ENCODE peak calls at places on chromosomes 2 and 18, in six cellular contexts. A is K562, F is GM12878, S is H1, K is HCT116, Z is HepG2. P is an unnamed sample.

GRCh38 chr2:69692424-69692823 is 48.9 kb upstream of the AAK1 start:
- DNase-seq in S (no peak), K (no peak), Z (no peak), F (no peak), A (no peak), P (no peak)

GRCh38 chr2:126664234-126664633 is 8.3 kb downstream of the GYPC start:
- DNase-seq in Z (no peak), A (no peak), S (no peak), F (peak), K (no peak), P (no peak)

GRCh38 chr2:198220727-198221337 is 416.4 kb downstream of the PLCL1 start:
- DNase-seq in S (no peak), K (no peak), A (no peak), Z (no peak), F (no peak), P (no peak)

GRCh38 chr2:96092896-96093295 is 23.5 kb downstream of the ADRA2B start:
- DNase-seq in S (no peak), F (no peak), A (no peak), Z (no peak), K (no peak), P (no peak)

GRCh38 chr2:61463769-61464475 is 7.0 kb downstream of the USP34 start:
- DNase-seq in A (no peak), F (no peak), S (no peak), K (no peak), Z (no peak), P (no peak)

GRCh38 chr18:79792988-79793355 is 4.8 kb upstream of the KCNG2 start:
- DNase-seq in Z (no peak), S (no peak), F (no peak), K (no peak), A (no peak), P (no peak)

GRCh38 chr2:28216320-28216719 is 176.3 kb upstream of the FOSL2 start:
- DNase-seq in K (no peak), A (no peak), Z (no peak), S (no peak), F (no peak), P (no peak)

GRCh38 chr2:239930378-239930777 is 94.8 kb downstream of the NDUFA10 start:
- DNase-seq in K (no peak), A (no peak), Z (no peak), F (no peak), S (no peak), P (no peak)

GRCh38 chr2:215764441-215765048 is 248.8 kb downstream of the MREG start:
- DNase-seq in A (peak), Z (no peak), S (no peak), F (no peak), K (no peak), P (no peak)

GRCh38 chr2:192201116-192201515 is 6.4 kb upstream of the TMEFF2 start:
- DNase-seq in Z (no peak), A (no peak), S (no peak), K (no peak), F (no peak), P (no peak)

GRCh38 chr2:17594533-17595391 is 54.3 kb downstream of the VSNL1 start:
- DNase-seq in F (no peak), S (peak), A (no peak), K (no peak), Z (peak), P (no peak)

GRCh38 chr2:168583710-168584521 is 127.8 kb downstream of the CERS6 start:
- DNase-seq in Z (no peak), A (no peak), F (no peak), S (no peak), K (no peak), P (no peak)

GRCh38 chr2:138223321-138223720 is 259.0 kb downstream of the HNMT start:
- DNase-seq in Z (no peak), F (no peak), S (no peak), K (no peak), A (no peak), P (peak)

GRCh38 chr2:102235491-102235890 is 48.7 kb downstream of the IL1RL2 start:
- DNase-seq in K (no peak), A (no peak), Z (peak), S (peak), F (no peak), P (no peak)

GRCh38 chr2:180572346-180572745 is 408.1 kb upstream of the UBE2E3 start:
- DNase-seq in Z (no peak), K (no peak), A (no peak), S (no peak), F (no peak), P (no peak)

GRCh38 chr2:196515041-196515440 is 124.5 kb upstream of the CCDC150 start:
- DNase-seq in K (no peak), A (no peak), F (no peak), S (no peak), Z (no peak), P (no peak)

GRCh38 chr18:2655153-2655953 is at the start of gene SMCHD1:
- DNase-seq in A (peak), F (no peak), Z (peak), S (peak), K (peak), P (no peak)

DNA sequence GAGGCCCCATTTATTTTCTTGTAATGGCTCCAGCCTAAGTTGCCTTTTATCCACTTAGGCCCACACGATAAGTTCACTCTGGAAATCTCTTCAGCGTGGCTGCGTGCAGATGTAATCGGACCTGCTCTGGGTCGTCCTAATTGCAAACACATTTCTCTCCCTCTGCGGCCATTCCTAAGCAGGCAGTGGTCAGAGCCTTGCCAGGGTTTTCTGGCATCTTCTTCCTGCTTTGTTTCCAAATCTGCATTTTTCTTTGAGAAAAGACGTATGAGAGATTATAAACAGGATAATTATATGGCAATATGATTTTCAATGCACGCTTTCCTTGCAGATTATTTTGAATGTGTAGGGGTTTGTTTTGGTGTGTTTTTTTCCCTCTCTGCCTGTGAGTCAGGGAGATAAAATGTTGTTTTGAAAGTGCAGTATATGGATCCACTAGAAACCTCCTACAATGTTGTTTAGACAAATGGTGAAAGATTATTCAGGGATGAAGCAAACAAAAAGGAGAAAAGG is 239.4 kb upstream of the TANK start:
- DNase-seq in S (no peak), Z (no peak), K (no peak), A (no peak), F (no peak), P (no peak)
- TF ChIP-seq SIN3A in S (no peak), Z (no peak), K (no peak), A (no peak), F (no peak), P (no peak)

GRCh38 chr2:151287513-151288250 is 1.8 kb downstream of the NMI start:
- DNase-seq in A (no peak), K (no peak), Z (no peak), F (no peak), S (no peak), P (no peak)

GRCh38 chr2:151292124-151292523 is 2.7 kb upstream of the NMI start:
- DNase-seq in K (no peak), S (no peak), F (no peak), A (no peak), Z (no peak), P (no peak)

GRCh38 chr2:151291224-151291623 is 1.8 kb upstream of the NMI start:
- DNase-seq in S (no peak), Z (no peak), A (no peak), K (no peak), F (no peak), P (no peak)

GRCh38 chr2:151290467-151290866 is 999 bp upstream of the NMI start:
- DNase-seq in S (no peak), K (no peak), A (no peak), Z (no peak), F (no peak), P (no peak)

DNA sequence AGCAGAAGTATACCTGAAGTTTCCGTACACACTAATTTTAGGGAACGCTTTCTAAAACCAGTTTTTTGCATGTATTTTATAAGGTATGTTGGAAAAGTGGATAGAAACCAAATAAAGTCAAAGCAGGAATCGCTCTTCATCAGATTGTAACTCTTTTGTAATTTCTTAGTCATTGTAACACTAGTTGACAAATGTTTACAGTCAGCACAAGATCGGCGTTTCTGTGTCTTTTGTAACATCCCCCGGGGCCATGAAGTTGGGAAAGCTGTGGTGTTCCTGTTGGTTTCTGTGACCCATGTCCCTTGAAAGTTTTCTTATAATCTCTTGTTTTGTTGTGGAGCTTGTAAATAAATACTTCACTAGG is 486 bp upstream of the NMI start:
- DNase-seq in F (no peak), Z (no peak), K (no peak), S (no peak), A (peak), P (no peak)
- TF ChIP-seq POLR2AphosphoS5 in F (no peak), Z (no peak), K (no peak), S (no peak), A (no peak), P (no peak)

GRCh38 chr2:171487803-171488259 is 34.4 kb upstream of the CYBRD1 start:
- DNase-seq in K (no peak), F (no peak), S (no peak), A (no peak), Z (no peak), P (no peak)
- TF ChIP-seq SIN3A in K (no peak), F (no peak), S (no peak), A (no peak), Z (no peak), P (no peak)

DNA sequence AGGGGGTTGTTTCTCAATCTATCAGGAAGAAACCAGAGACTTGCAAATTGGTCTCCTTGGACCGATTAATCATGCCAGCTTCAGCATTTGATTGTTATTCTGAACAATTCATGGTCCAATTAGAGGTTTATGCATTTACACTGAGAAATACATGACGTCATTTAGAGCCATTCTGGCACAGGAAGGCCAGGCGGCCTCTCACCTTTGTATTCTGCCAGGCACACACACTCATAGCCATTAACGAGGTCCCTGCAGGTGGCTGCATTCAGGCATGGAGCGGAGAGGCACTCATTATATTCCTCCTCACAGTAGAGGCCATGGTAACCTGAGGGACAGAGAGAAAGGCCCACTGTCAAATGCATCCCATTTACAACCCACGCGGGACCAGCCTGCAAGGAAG is 146.8 kb upstream of the PID1 start:
- DNase-seq in F (no peak), S (no peak), A (no peak), K (no peak), Z (no peak), P (no peak)
- TF ChIP-seq POLR2AphosphoS5 in F (no peak), S (no peak), A (no peak), K (no peak), Z (no peak), P (no peak)

GRCh38 chr2:45177870-45178269 is 168.6 kb upstream of the SIX2 start:
- DNase-seq in S (no peak), F (no peak), K (no peak), A (no peak), Z (no peak), P (no peak)
- TF ChIP-seq SIN3A in S (no peak), F (no peak), K (no peak), A (no peak), Z (no peak), P (no peak)

DNA sequence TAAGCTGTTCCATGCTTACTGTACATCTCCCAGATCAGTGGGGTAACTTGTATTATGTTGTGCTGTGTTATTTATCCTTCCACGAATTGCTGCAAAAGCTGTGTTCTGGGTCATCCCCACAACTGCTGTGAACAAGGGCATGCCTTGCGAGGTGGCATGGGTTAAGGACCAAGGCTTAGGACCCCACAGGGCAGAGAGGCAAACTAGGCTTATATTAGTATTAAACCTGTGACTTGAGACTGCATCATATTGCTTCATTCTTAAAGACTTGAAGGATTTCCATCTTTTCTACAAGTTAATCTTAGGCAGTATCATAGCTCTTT is 19.9 kb downstream of the RND3 start:
- DNase-seq in A (no peak), S (no peak), F (no peak), Z (no peak), K (no peak), P (no peak)
- TF ChIP-seq POLR2AphosphoS5 in A (no peak), S (peak), F (no peak), Z (no peak), K (no peak), P (no peak)

P was measured in Panc1.